ENCODE peak calls at places on chromosomes 13 and 19, in six cellular contexts. X, W, Z, G, E and Q are unnamed samples.

GRCh38 chr19:50703915-50704548 is 15.6 kb downstream of the SHANK1 start:
- DNase-seq in E (no peak), X (no peak), W (no peak), Z (peak), G (peak), Q (peak)

GRCh38 chr19:50720921-50721291 is 1.3 kb upstream of the SHANK1 start:
- DNase-seq in E (no peak), Z (peak), G (peak), X (no peak), W (no peak), Q (no peak)

GRCh38 chr19:43306097-43306496 is 36.8 kb upstream of the PSG9 start:
- DNase-seq in E (no peak), G (no peak), X (no peak), Z (no peak), W (no peak), Q (no peak)

GRCh38 chr19:11457115-11457514 is 21.7 kb downstream of the PRKCSH start:
- DNase-seq in W (no peak), Z (no peak), X (no peak), G (no peak), E (no peak), Q (no peak)

GRCh38 chr19:16778796-16779411 is 50.3 kb upstream of the SIN3B start:
- DNase-seq in G (peak), X (no peak), Z (peak), W (peak), E (peak), Q (peak)

GRCh38 chr19:35088514-35088913 is 27.1 kb upstream of the FXYD3 start:
- DNase-seq in W (no peak), E (no peak), Z (peak), X (no peak), G (no peak), Q (no peak)

GRCh38 chr19:28358604-28359003 is 854.3 kb downstream of the UQCRFS1 start:
- DNase-seq in G (no peak), E (no peak), X (no peak), Z (no peak), W (no peak), Q (peak)

GRCh38 chr19:35090160-35090794 is 25.3 kb upstream of the FXYD3 start:
- DNase-seq in X (no peak), E (no peak), W (peak), Z (peak), G (peak), Q (peak)

GRCh38 chr19:16205205-16206045 is 7.7 kb downstream of the AP1M1 start:
- DNase-seq in G (no peak), W (no peak), E (no peak), X (no peak), Z (no peak), Q (no peak)

GRCh38 chr13:66152596-66152995 is 1077.5 kb downstream of the PCDH9 start:
- DNase-seq in Z (no peak), G (no peak), W (no peak), E (no peak), X (no peak), Q (no peak)

GRCh38 chr19:38675611-38676010 is 28.2 kb downstream of the ACTN4 start:
- DNase-seq in G (no peak), E (no peak), W (no peak), Z (no peak), X (no peak), Q (no peak)

GRCh38 chr13:68927387-68928026 is 1180.1 kb upstream of the ATXN8OS start:
- DNase-seq in W (no peak), Z (peak), X (no peak), G (peak), E (no peak), Q (peak)

GRCh38 chr13:51270606-51271005 is 48.4 kb downstream of the FAM124A start:
- DNase-seq in Z (no peak), G (no peak), W (no peak), X (no peak), E (no peak), Q (no peak)

GRCh38 chr19:4774136-4774535 is 17.4 kb upstream of the FEM1A start:
- DNase-seq in W (no peak), E (no peak), G (peak), X (no peak), Z (no peak), Q (no peak)

GRCh38 chr19:28449803-28450202 is 763.1 kb downstream of the UQCRFS1 start:
- DNase-seq in E (no peak), W (no peak), G (no peak), X (no peak), Z (no peak), Q (no peak)

GRCh38 chr13:40922437-40923040 is 96.6 kb downstream of the ELF1 start:
- DNase-seq in E (no peak), G (no peak), W (no peak), X (no peak), Z (no peak), Q (peak)

GRCh38 chr13:46578590-46578975 is 25.6 kb downstream of the LRCH1 start:
- DNase-seq in Z (no peak), G (no peak), E (no peak), X (no peak), W (peak), Q (no peak)

GRCh38 chr19:16594131-16594586 is 21.9 kb upstream of the SLC35E1 start:
- DNase-seq in G (no peak), Z (no peak), E (no peak), W (no peak), X (no peak), Q (no peak)

GRCh38 chr13:32587014-32587773 is 942 bp downstream of the PDS5B start:
- DNase-seq in G (peak), X (peak), W (peak), Z (peak), E (peak), Q (peak)

GRCh38 chr13:44507639-44508038 is 68.5 kb downstream of the TSC22D1 start:
- DNase-seq in E (no peak), G (no peak), Z (no peak), W (no peak), X (no peak), Q (peak)

GRCh38 chr13:44573790-44574465 is 2.2 kb downstream of the TSC22D1 start:
- DNase-seq in E (no peak), Z (peak), G (no peak), X (no peak), W (no peak), Q (peak)

GRCh38 chr13:43473437-43473836 is 313.3 kb downstream of the ENOX1 start:
- DNase-seq in Z (no peak), W (no peak), G (peak), E (no peak), X (no peak), Q (no peak)

GRCh38 chr13:97445504-97446187 is 11.7 kb downstream of the RAP2A start:
- DNase-seq in X (no peak), W (no peak), E (no peak), G (no peak), Z (no peak), Q (no peak)

GRCh38 chr13:32585625-32586021 is 629 bp upstream of the PDS5B start:
- DNase-seq in W (no peak), G (no peak), E (no peak), X (no peak), Z (no peak), Q (peak)

GRCh38 chr19:39969681-39970423 is 1.1 kb upstream of the PSMC4 start:
- DNase-seq in X (no peak), Z (peak), G (no peak), W (peak), E (no peak), Q (no peak)

GRCh38 chr13:39565036-39565949 is 37.7 kb downstream of the LHFPL6 start:
- DNase-seq in W (no peak), G (no peak), X (no peak), E (no peak), Z (peak), Q (peak)

GRCh38 chr13:34107814-34108213 is 289.9 kb downstream of the RFC3 start:
- DNase-seq in E (no peak), X (no peak), Z (no peak), G (no peak), W (no peak), Q (no peak)

GRCh38 chr19:50415661-50416033 is 3.1 kb upstream of the SPIB start:
- DNase-seq in Z (no peak), W (no peak), E (peak), G (no peak), X (no peak), Q (peak)

GRCh38 chr13:49464621-49465325 is 20.7 kb downstream of the SETDB2 start:
- DNase-seq in G (no peak), E (no peak), W (no peak), X (no peak), Z (no peak), Q (no peak)

GRCh38 chr19:15324791-15325519 is 7.4 kb downstream of the BRD4 start:
- DNase-seq in E (no peak), G (no peak), X (no peak), Z (no peak), W (no peak), Q (no peak)

GRCh38 chr19:17219286-17219685 is 4.1 kb downstream of the USE1 start:
- DNase-seq in X (no peak), E (no peak), Z (no peak), G (no peak), W (no peak), Q (no peak)

GRCh38 chr13:30908416-30908980 is 2.4 kb downstream of the MEDAG start:
- DNase-seq in G (no peak), W (no peak), Z (no peak), E (no peak), X (no peak), Q (no peak)

GRCh38 chr19:18294467-18294864 is 13.0 kb upstream of the JUND start:
- DNase-seq in W (peak), Z (no peak), E (peak), G (peak), X (no peak), Q (peak)

GRCh38 chr13:69155136-69155535 is 952.5 kb upstream of the ATXN8OS start:
- DNase-seq in W (no peak), X (no peak), G (no peak), E (no peak), Z (no peak), Q (no peak)

GRCh38 chr13:71864981-71865857 is 1.8 kb downstream of the DACH1 start:
- DNase-seq in W (no peak), Z (no peak), G (no peak), X (no peak), E (peak), Q (peak)